ENCODE peak calls at places on chromosome 15, in nine cellular contexts. H is NCI-H1694 treated with DMSO at 0.1 percent for 48 hours, U is A549, F is endothelial cell, P is HT-29, V is endodermal cell, X is progenitor cell of endocrine pancreas, N is WERI-Rb-1, Q is fibroblast of lung. S is an unnamed sample.

GRCh38 chr15:91099616-91100560 is at the start of gene SV2B:
- DNase-seq in H (no peak), U (no peak), F (peak; percentile 53), P (no peak), V (peak; percentile 85), X (peak; percentile 41), N (peak; percentile 72), Q (peak; percentile 48), S (peak; percentile 43)

GRCh38 chr15:75720787-75721461 is 8.3 kb upstream of the CSPG4 start:
- DNase-seq in H (peak; percentile 65), U (peak; percentile 90), F (no peak), P (peak; percentile 98), V (peak; percentile 90), X (no peak), N (peak; percentile 90), Q (peak; percentile 61), S (peak; percentile 59)

GRCh38 chr15:63600646-63601025 is 3.4 kb downstream of the FBXL22 start:
- DNase-seq in H (peak; percentile 76), U (peak; percentile 94), F (peak; percentile 78), P (peak; percentile 97), V (peak; percentile 83), X (peak; percentile 70), N (peak; percentile 90), Q (peak; percentile 95), S (peak; percentile 95)

GRCh38 chr15:54304321-54304720 is 326.1 kb downstream of the UNC13C start:
- DNase-seq in H (no peak), U (no peak), F (no peak), P (no peak), V (no peak), X (no peak), N (no peak), Q (no peak), S (no peak)

GRCh38 chr15:101189341-101189679 is 62.5 kb downstream of the CHSY1 start:
- DNase-seq in H (no peak), U (no peak), F (no peak), P (no peak), V (no peak), X (no peak), N (no peak), Q (no peak), S (no peak)

GRCh38 chr15:52040167-52040900 is 21.3 kb downstream of the MAPK6 start:
- DNase-seq in H (no peak), U (no peak), F (no peak), P (no peak), V (no peak), X (no peak), N (no peak), Q (peak; percentile 62), S (peak; percentile 46)

GRCh38 chr15:89893027-89893426 is 767 bp downstream of the AP3S2 start:
- DNase-seq in H (no peak), U (no peak), F (no peak), P (no peak), V (no peak), X (no peak), N (no peak), Q (no peak), S (no peak)

GRCh38 chr15:78351539-78351938 is 11.4 kb downstream of the CRABP1 start:
- DNase-seq in H (no peak), U (no peak), F (no peak), P (no peak), V (no peak), X (no peak), N (no peak), Q (no peak), S (no peak)

GRCh38 chr15:37638139-37638538 is 296.3 kb upstream of the TMCO5A start:
- DNase-seq in H (no peak), U (no peak), F (no peak), P (no peak), V (no peak), X (no peak), N (no peak), Q (peak; percentile 15), S (no peak)

GRCh38 chr15:50354838-50355611 is at the start of gene GABPB1:
- DNase-seq in H (peak; percentile 73), U (peak; percentile 83), F (peak; percentile 87), P (peak; percentile 95), V (peak; percentile 93), X (peak; percentile 78), N (peak; percentile 83), Q (peak; percentile 97), S (peak; percentile 93)

GRCh38 chr15:94206463-94207167 is 24.7 kb upstream of the MCTP2 start:
- DNase-seq in H (no peak), U (no peak), F (no peak), P (no peak), V (no peak), X (no peak), N (no peak), Q (peak; percentile 68), S (peak; percentile 47)

GRCh38 chr15:31358957-31359721 is 32.5 kb downstream of the KLF13 start:
- DNase-seq in H (no peak), U (no peak), F (no peak), P (no peak), V (no peak), X (no peak), N (no peak), Q (no peak), S (no peak)

GRCh38 chr15:101058735-101059134 is 139.6 kb downstream of the LRRK1 start:
- DNase-seq in H (no peak), U (no peak), F (no peak), P (no peak), V (peak; percentile 20), X (no peak), N (no peak), Q (no peak), S (no peak)

GRCh38 chr15:26632500-26632899 is 140.4 kb downstream of the GABRB3 start:
- DNase-seq in H (no peak), U (no peak), F (no peak), P (no peak), V (no peak), X (no peak), N (no peak), Q (no peak), S (no peak)

GRCh38 chr15:85756411-85757072 is 38.2 kb downstream of the KLHL25 start:
- DNase-seq in H (no peak), U (no peak), F (no peak), P (no peak), V (no peak), X (no peak), N (no peak), Q (no peak), S (no peak)

GRCh38 chr15:33923446-33923845 is 44.9 kb upstream of the CHRM5 start:
- DNase-seq in H (no peak), U (no peak), F (no peak), P (no peak), V (no peak), X (no peak), N (no peak), Q (no peak), S (no peak)

GRCh38 chr15:62565620-62566019 is 400.5 kb upstream of the C2CD4B start:
- DNase-seq in H (no peak), U (no peak), F (no peak), P (no peak), V (no peak), X (no peak), N (no peak), Q (no peak), S (peak; percentile 58)

GRCh38 chr15:60165111-60165510 is 161.0 kb downstream of the FOXB1 start:
- DNase-seq in H (no peak), U (no peak), F (no peak), P (no peak), V (no peak), X (no peak), N (no peak), Q (no peak), S (no peak)

GRCh38 chr15:87762110-87762509 is 494.4 kb downstream of the NTRK3 start:
- DNase-seq in H (no peak), U (no peak), F (no peak), P (no peak), V (no peak), X (no peak), N (no peak), Q (no peak), S (no peak)

GRCh38 chr15:73049564-73050215 is 2.6 kb upstream of the NEO1 start:
- DNase-seq in H (no peak), U (no peak), F (no peak), P (no peak), V (no peak), X (no peak), N (no peak), Q (no peak), S (no peak)

GRCh38 chr15:90620379-90621134 is 90.8 kb downstream of the CRTC3 start:
- DNase-seq in H (no peak), U (no peak), F (no peak), P (no peak), V (no peak), X (no peak), N (no peak), Q (no peak), S (no peak)

GRCh38 chr15:65132841-65133549 is 613 bp downstream of the PDCD7 start:
- DNase-seq in H (no peak), U (peak; percentile 75), F (peak; percentile 74), P (peak; percentile 64), V (peak; percentile 81), X (peak; percentile 56), N (peak; percentile 20), Q (peak; percentile 63), S (peak; percentile 50)

GRCh38 chr15:44468713-44469385 is 41.4 kb downstream of the CTDSPL2 start:
- DNase-seq in H (no peak), U (peak; percentile 15), F (no peak), P (no peak), V (no peak), X (no peak), N (no peak), Q (peak; percentile 65), S (no peak)

GRCh38 chr15:70264014-70264492 is 166.3 kb upstream of the TLE3 start:
- DNase-seq in H (no peak), U (no peak), F (no peak), P (no peak), V (no peak), X (no peak), N (peak; percentile 71), Q (peak; percentile 84), S (no peak)

GRCh38 chr15:27679621-27680521 is 419.2 kb downstream of the OCA2 start:
- DNase-seq in H (peak; percentile 25), U (no peak), F (no peak), P (no peak), V (peak; percentile 71), X (no peak), N (no peak), Q (peak; percentile 47), S (no peak)

GRCh38 chr15:70762469-70763119 is 764 bp downstream of the UACA start:
- DNase-seq in H (no peak), U (peak; percentile 53), F (peak; percentile 14), P (peak; percentile 78), V (peak; percentile 77), X (peak; percentile 40), N (peak; percentile 35), Q (peak; percentile 67), S (peak; percentile 59)

GRCh38 chr15:90716317-90716975 is 700 bp upstream of the BLM start:
- DNase-seq in H (no peak), U (no peak), F (no peak), P (no peak), V (no peak), X (no peak), N (no peak), Q (peak; percentile 23), S (no peak)

GRCh38 chr15:25185791-25186190 is 231.0 kb downstream of the SNRPN start:
- DNase-seq in H (no peak), U (no peak), F (no peak), P (no peak), V (no peak), X (no peak), N (no peak), Q (no peak), S (no peak)

GRCh38 chr15:63381301-63382192 is at the start of gene CA12:
- DNase-seq in H (no peak), U (peak; percentile 75), F (peak; percentile 28), P (peak; percentile 74), V (peak; percentile 85), X (peak; percentile 19), N (no peak), Q (peak; percentile 59), S (peak; percentile 58)

GRCh38 chr15:29827421-29827820 is 5.2 kb upstream of the TJP1 start:
- DNase-seq in H (no peak), U (no peak), F (no peak), P (no peak), V (no peak), X (no peak), N (no peak), Q (no peak), S (no peak)

GRCh38 chr15:58967479-58967878 is 20.0 kb upstream of the RNF111 start:
- DNase-seq in H (no peak), U (no peak), F (no peak), P (no peak), V (no peak), X (no peak), N (no peak), Q (no peak), S (no peak)

S was measured in MG63.